ENCODE peak calls at places on chromosomes 3 and 15, in four cellular contexts. D is H1, V is A549, R is ovary. A is an unnamed sample.

GRCh38 chr15:57158997-57159668 is 217.2 kb upstream of the CGNL1 start:
- DNase-seq in D (no peak), V (no peak), R (no peak), A (no peak)

GRCh38 chr3:47394867-47395266 is 14.0 kb downstream of the PTPN23 start:
- DNase-seq in D (no peak), V (no peak), R (no peak), A (no peak)

GRCh38 chr3:143067201-143067600 is 52.4 kb upstream of the CHST2 start:
- DNase-seq in D (no peak), V (no peak), R (no peak), A (no peak)

GRCh38 chr3:3800076-3800448 is 831 bp downstream of the LRRN1 start:
- DNase-seq in D (no peak), V (no peak), R (peak; percentile 38), A (peak; percentile 27)

GRCh38 chr15:77819841-77820728 is 187.4 kb upstream of the LINGO1 start:
- DNase-seq in D (peak; percentile 80), V (peak; percentile 70), R (no peak), A (no peak)

GRCh38 chr3:45666729-45667440 is 22.3 kb upstream of the SACM1L start:
- DNase-seq in D (no peak), V (no peak), R (peak; percentile 40), A (no peak)

GRCh38 chr3:133661454-133662255 is at the start of gene TOPBP1:
- DNase-seq in D (peak; percentile 90), V (peak; percentile 64), R (peak; percentile 74), A (peak; percentile 85)

GRCh38 chr15:31279221-31280036 is 47.2 kb upstream of the KLF13 start:
- DNase-seq in D (peak; percentile 38), V (no peak), R (no peak), A (peak; percentile 25)

GRCh38 chr15:62866366-62866765 is 176.2 kb upstream of the TPM1 start:
- DNase-seq in D (peak; percentile 33), V (no peak), R (no peak), A (no peak)

DNA sequence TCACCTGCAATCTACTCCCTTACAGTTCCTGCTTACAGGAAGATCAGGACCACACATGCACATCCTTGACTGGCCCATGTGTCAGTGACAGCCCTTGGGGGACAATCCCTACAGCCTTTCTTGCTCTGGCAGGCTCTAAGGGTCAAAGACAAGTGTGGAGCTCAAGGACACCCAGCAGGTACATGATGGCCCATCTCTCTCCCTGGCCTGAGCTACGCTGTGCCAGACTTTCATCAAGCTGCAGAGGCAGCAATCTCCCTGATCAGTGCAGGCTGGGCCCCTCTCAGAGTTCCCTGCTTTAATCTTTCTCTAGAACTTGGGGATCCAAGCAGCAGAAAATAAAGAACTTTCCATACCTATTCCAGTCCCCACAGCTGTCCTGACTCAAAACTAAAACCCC is 2.6 kb downstream of the SEMA7A start:
- DNase-seq in D (no peak), V (no peak), R (no peak), A (no peak)
- H3K4me1 ChIP-seq in D (peaks cover 5% of the 10 kb centered on the region), V (peaks cover 10% of the 10 kb centered on the region), R (peaks cover 9% of the 10 kb centered on the region), A (peaks cover 24% of the 10 kb centered on the region)

DNA sequence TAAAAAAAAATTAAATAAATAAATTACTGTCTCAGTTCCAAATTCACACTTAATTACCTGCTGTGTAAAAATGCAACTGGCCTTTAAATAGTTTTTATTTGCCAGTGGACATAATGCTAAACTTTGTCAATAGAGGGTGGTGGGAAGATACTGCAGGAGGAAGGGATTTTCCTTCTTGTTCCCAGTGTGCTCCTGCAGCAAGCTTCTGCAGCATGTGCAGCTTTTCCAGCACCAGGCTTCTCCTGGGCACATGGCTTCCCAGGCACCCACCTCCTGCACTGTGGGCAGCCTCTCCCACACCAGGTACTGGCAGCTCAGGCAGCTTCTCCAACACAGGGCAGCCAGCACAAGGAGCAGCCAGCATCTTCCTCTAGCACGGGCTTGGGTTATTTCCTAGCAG is 29.6 kb upstream of the BBX start:
- DNase-seq in D (peak; percentile 50), V (peak; percentile 8), R (no peak), A (no peak)
- TF ChIP-seq CTCF in D (no peak), V (no peak), R (no peak), A (no peak)

GRCh38 chr15:99137111-99137546 is 32.2 kb downstream of the SYNM start:
- DNase-seq in D (no peak), V (no peak), R (no peak), A (no peak)
- TF ChIP-seq EP300 in D (no peak), V (no peak), R (no peak), A (no peak)

DNA sequence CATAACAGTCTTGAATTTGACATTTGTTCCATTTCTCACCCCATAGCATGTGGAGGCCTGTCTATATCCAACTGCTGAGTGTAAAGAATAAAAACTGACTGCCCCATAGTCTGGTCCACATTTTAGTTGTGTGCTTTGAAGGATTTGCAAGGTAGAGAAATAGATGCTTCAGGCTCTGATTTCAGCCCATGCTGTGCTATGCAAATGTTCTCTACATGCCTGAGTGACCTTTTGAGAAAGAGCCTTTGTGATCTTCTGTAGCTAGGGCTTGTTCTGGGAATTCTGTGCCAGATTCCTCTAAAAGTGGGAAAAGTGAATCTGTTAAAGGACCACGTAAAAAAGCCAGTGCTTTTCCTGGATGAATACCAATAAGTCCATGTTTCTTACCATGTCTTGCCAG is 5.2 kb downstream of the KCTD6 start:
- DNase-seq in D (no peak), V (no peak), R (no peak), A (no peak)
- H3K4me1 ChIP-seq in D (peaks cover 4% of the 10 kb centered on the region), V (peaks cover 32% of the 10 kb centered on the region), R (peaks cover 8% of the 10 kb centered on the region), A (peaks cover 13% of the 10 kb centered on the region)

GRCh38 chr3:8239718-8240698 is 261.6 kb upstream of the LMCD1 start:
- DNase-seq in D (peak; percentile 49), V (peak; percentile 66), R (no peak), A (no peak)
- TF ChIP-seq CTCF in D (peak; percentile 60), V (peak; percentile 69), R (no peak), A (peak; percentile 61)

GRCh38 chr15:38996111-38996541 is 431.5 kb upstream of the RASGRP1 start:
- DNase-seq in D (no peak), V (no peak), R (no peak), A (no peak)
- TF ChIP-seq EP300 in D (no peak), V (no peak), R (no peak), A (no peak)

GRCh38 chr3:69216981-69217380 is 94.6 kb upstream of the LMOD3 start:
- DNase-seq in D (no peak), V (no peak), R (no peak), A (no peak)

GRCh38 chr3:69219101-69219708 is 96.8 kb upstream of the LMOD3 start:
- DNase-seq in D (no peak), V (no peak), R (no peak), A (no peak)

GRCh38 chr3:69214241-69214640 is 91.8 kb upstream of the LMOD3 start:
- DNase-seq in D (no peak), V (peak; percentile 17), R (no peak), A (no peak)

GRCh38 chr3:69212411-69213160 is 90.2 kb upstream of the LMOD3 start:
- DNase-seq in D (no peak), V (peak; percentile 89), R (no peak), A (no peak)

GRCh38 chr3:69218079-69218478 is 95.7 kb upstream of the LMOD3 start:
- DNase-seq in D (no peak), V (no peak), R (no peak), A (no peak)
- H3K4me1 ChIP-seq in D (no peaks in the 10 kb centered on the region), V (peaks cover 22% of the 10 kb centered on the region), R (peaks cover 2% of the 10 kb centered on the region), A (peaks cover under 1% of the 10 kb centered on the region)

DNA sequence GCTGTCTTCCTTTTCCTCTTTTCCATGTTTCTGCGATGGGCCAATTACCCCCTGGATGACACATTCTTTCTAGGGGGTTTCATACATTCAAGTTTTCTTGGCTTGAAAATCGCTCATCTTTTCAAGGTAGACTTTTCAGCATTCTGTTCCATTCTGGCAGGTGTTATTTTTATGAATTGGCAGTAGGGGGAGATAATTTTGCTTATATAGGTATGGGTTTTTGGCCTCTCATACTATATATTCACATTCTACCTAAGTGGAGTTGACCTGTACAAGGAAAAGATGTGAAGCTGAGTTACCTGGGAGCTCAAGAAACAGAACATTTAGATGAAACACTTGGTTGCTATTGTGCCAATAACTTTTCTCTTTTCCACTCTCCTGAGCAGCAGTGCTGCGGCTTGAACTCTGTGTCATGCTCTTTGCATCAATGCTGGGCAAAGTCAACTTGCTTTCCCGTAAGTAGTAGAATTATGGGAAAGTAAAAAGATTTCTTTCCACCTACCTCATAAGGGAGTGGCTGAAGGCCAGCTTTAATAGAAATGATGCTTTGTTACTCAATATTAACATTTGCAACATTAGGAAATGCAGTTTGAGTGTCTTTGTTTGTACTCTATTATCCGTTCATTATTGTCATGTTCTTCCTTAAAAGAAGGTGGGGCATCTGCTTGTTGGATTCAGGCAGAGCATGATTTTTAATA is 27.9 kb upstream of the MFSD1 start:
- DNase-seq in D (no peak), V (peak; percentile 75), R (no peak), A (no peak)
- TF ChIP-seq CTCF in D (no peak), V (no peak), R (no peak), A (no peak)

DNA sequence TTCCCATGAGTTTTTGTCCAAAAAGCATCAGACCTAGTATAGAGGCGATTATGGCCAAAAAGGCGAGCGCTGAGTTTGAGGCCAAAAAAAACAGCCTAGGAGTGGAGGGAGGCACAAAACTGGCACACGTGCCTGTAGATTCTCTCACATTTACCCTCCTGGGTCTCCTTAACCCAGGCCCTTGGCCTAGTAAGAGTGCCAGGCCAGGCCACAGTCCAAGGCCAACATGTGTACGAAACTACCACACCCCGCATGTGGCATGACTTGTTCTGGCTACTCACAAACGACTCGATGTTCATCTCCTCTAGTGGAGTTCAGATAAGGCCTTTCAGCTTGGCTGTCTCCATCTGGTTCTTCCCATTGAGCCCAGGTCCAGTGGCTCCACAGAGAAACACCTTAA is 62.9 kb downstream of the DUT start:
- DNase-seq in D (no peak), V (no peak), R (no peak), A (peak; percentile 83)
- TF ChIP-seq EP300 in D (no peak), V (no peak), R (no peak), A (no peak)

GRCh38 chr3:23945903-23946751 is 1.0 kb downstream of the NR1D2 start:
- DNase-seq in D (peak; percentile 99), V (peak; percentile 97), R (peak; percentile 99), A (peak; percentile 99)
- H3K4me1 ChIP-seq in D (peaks cover 8% of the 10 kb centered on the region), V (peaks cover 35% of the 10 kb centered on the region), R (peaks cover 8% of the 10 kb centered on the region), A (peaks cover 59% of the 10 kb centered on the region)